ENCODE peak calls at places on chromosomes 5 and 9, in eight cellular contexts. T, I, U, D, L, X, E and C are unnamed samples.

GRCh38 chr5:37836173-37837100 is 3.4 kb downstream of the GDNF start:
- DNase-seq in D (no peak), U (no peak), I (no peak), X (no peak), E (peak), T (no peak), L (peak), C (no peak)

GRCh38 chr9:83707518-83707767 is 315 bp downstream of the UBQLN1 start:
- DNase-seq in L (no peak), D (no peak), T (no peak), U (peak), I (no peak), X (no peak), E (no peak), C (no peak)

GRCh38 chr9:124447297-124447661 is 3.0 kb upstream of the ADGRD2 start:
- DNase-seq in T (no peak), U (no peak), E (no peak), X (no peak), D (no peak), L (no peak), I (no peak), C (no peak)

GRCh38 chr5:10674582-10674981 is 86.5 kb downstream of the DAP start:
- DNase-seq in X (no peak), U (no peak), T (no peak), I (no peak), D (no peak), L (no peak), E (no peak), C (no peak)

GRCh38 chr5:65126192-65126591 is 355.5 kb downstream of the ADAMTS6 start:
- DNase-seq in X (no peak), I (no peak), E (no peak), U (peak), L (no peak), D (no peak), T (no peak), C (no peak)

GRCh38 chr5:67257500-67257899 is 60.9 kb upstream of the CD180 start:
- DNase-seq in U (no peak), D (no peak), T (no peak), I (no peak), X (no peak), L (no peak), E (no peak), C (no peak)

GRCh38 chr5:176185133-176185733 is 53.0 kb upstream of the SIMC1 start:
- DNase-seq in E (no peak), X (no peak), U (no peak), L (no peak), I (no peak), T (no peak), D (no peak), C (no peak)

GRCh38 chr9:98790601-98791146 is 5.7 kb downstream of the ANKS6 start:
- DNase-seq in D (no peak), E (no peak), U (no peak), L (no peak), T (no peak), I (no peak), X (no peak), C (no peak)

GRCh38 chr9:90801507-90802289 is at the start of gene SYK:
- DNase-seq in D (peak), E (peak), T (no peak), I (peak), U (no peak), X (peak), L (no peak), C (no peak)

GRCh38 chr5:114152656-114153360 is 209.1 kb upstream of the KCNN2 start:
- DNase-seq in L (no peak), X (no peak), U (no peak), T (no peak), I (no peak), D (no peak), E (no peak), C (no peak)

GRCh38 chr5:6362846-6363245 is 15.5 kb downstream of the MED10 start:
- DNase-seq in U (no peak), X (no peak), T (no peak), E (no peak), I (no peak), L (peak), D (no peak), C (no peak)

GRCh38 chr5:122507581-122507980 is 195.5 kb downstream of the SNCAIP start:
- DNase-seq in U (peak), T (no peak), X (no peak), I (no peak), D (no peak), L (no peak), E (no peak), C (no peak)

GRCh38 chr5:54285573-54286124 is 24.7 kb downstream of the ARL15 start:
- DNase-seq in L (no peak), D (no peak), U (no peak), E (no peak), T (no peak), I (no peak), X (no peak), C (no peak)

GRCh38 chr9:133071484-133072150 is 9.8 kb downstream of the CEL start:
- DNase-seq in L (no peak), X (no peak), E (no peak), D (no peak), I (peak), T (no peak), U (no peak), C (no peak)

GRCh38 chr9:111743275-111743674 is 51.5 kb downstream of the SHOC1 start:
- DNase-seq in L (no peak), D (no peak), X (no peak), I (no peak), E (no peak), T (no peak), U (peak), C (no peak)

GRCh38 chr5:74241751-74242140 is 398.8 kb downstream of the ENC1 start:
- DNase-seq in T (no peak), U (no peak), D (no peak), L (no peak), X (no peak), I (no peak), E (no peak), C (no peak)

GRCh38 chr5:149959406-149960236 is 937 bp upstream of the SLC26A2 start:
- DNase-seq in L (peak), T (peak), U (peak), I (no peak), D (no peak), E (peak), X (no peak), C (peak)

GRCh38 chr9:33517373-33517772 is 6.7 kb upstream of the ANKRD18B start:
- DNase-seq in L (no peak), U (peak), D (no peak), T (no peak), X (no peak), I (peak), E (peak), C (no peak)

GRCh38 chr5:34775886-34776285 is 63.1 kb upstream of the TTC23L start:
- DNase-seq in L (no peak), U (no peak), I (no peak), E (no peak), T (no peak), X (no peak), D (no peak), C (no peak)

GRCh38 chr5:133356386-133357331 is 255.7 kb downstream of the FSTL4 start:
- DNase-seq in X (no peak), T (no peak), L (peak), E (no peak), U (no peak), I (no peak), D (no peak), C (no peak)

GRCh38 chr9:90872835-90873294 is 71.2 kb downstream of the SYK start:
- DNase-seq in L (no peak), X (no peak), D (no peak), U (no peak), I (no peak), E (no peak), T (no peak), C (no peak)

GRCh38 chr5:122129332-122129731 is at the start of gene ZNF474:
- DNase-seq in L (no peak), T (no peak), X (peak), E (peak), D (no peak), I (peak), U (peak), C (no peak)

GRCh38 chr5:180138214-180138975 is 66.8 kb upstream of the RNF130 start:
- DNase-seq in L (peak), X (no peak), I (no peak), E (no peak), U (no peak), T (no peak), D (no peak), C (no peak)

GRCh38 chr9:85543196-85543595 is 198.6 kb downstream of the AGTPBP1 start:
- DNase-seq in I (no peak), U (no peak), E (no peak), T (no peak), X (no peak), L (no peak), D (no peak), C (no peak)

GRCh38 chr5:146050061-146050460 is 55.3 kb downstream of the PLAC8L1 start:
- DNase-seq in T (no peak), L (no peak), I (no peak), E (no peak), U (no peak), D (no peak), X (no peak), C (no peak)

GRCh38 chr9:35980289-35981011 is 22.5 kb upstream of the OR2S2 start:
- DNase-seq in E (no peak), X (no peak), L (no peak), U (no peak), D (no peak), I (no peak), T (no peak), C (no peak)

GRCh38 chr9:114386886-114387677 is 700 bp downstream of the AKNA start:
- DNase-seq in X (peak), U (no peak), L (no peak), I (no peak), T (no peak), E (no peak), D (peak), C (peak)

GRCh38 chr9:130426467-130426773 is 18.3 kb upstream of the ASS1 start:
- DNase-seq in D (no peak), L (no peak), U (no peak), T (no peak), E (no peak), X (no peak), I (no peak), C (no peak)

GRCh38 chr5:54722846-54723433 is 205.4 kb downstream of the SNX18 start:
- DNase-seq in D (no peak), T (no peak), E (no peak), I (no peak), L (no peak), U (peak), X (no peak), C (no peak)

GRCh38 chr9:22238809-22239684 is 207.6 kb upstream of the DMRTA1 start:
- DNase-seq in U (peak), I (no peak), L (no peak), D (no peak), E (peak), T (no peak), X (no peak), C (no peak)

GRCh38 chr9:135136991-135137390 is 49.5 kb downstream of the OLFM1 start:
- DNase-seq in L (no peak), I (no peak), U (no peak), T (no peak), D (no peak), E (no peak), X (no peak), C (no peak)
- H3K4me3 ChIP-seq in L (no peak), I (no peak), U (no peak), T (no peak), D (no peak), E (no peak), X (no peak), C (no peak)

GRCh38 chr5:140224658-140225057 is 49.7 kb downstream of the CYSTM1 start:
- DNase-seq in X (no peak), I (no peak), D (peak), U (no peak), T (no peak), L (no peak), E (no peak), C (no peak)
- H3K4me3 ChIP-seq in X (no peak), I (no peak), D (no peak), U (no peak), T (no peak), L (no peak), E (no peak), C (no peak)

GRCh38 chr5:138439537-138440225 is 824 bp downstream of the REEP2 start:
- DNase-seq in E (peak), X (no peak), L (no peak), T (no peak), D (no peak), I (no peak), U (no peak), C (no peak)
- H3K4me3 ChIP-seq in E (peak), X (peak), L (no peak), T (peak), D (peak), I (no peak), U (peak), C (peak)

GRCh38 chr5:11903121-11903613 is 1.1 kb downstream of the CTNND2 start:
- DNase-seq in X (no peak), E (peak), T (no peak), D (no peak), U (no peak), L (no peak), I (peak), C (no peak)

GRCh38 chr5:11902304-11902703 is 1.9 kb downstream of the CTNND2 start:
- DNase-seq in L (no peak), D (no peak), U (no peak), T (no peak), I (peak), E (no peak), X (no peak), C (no peak)

GRCh38 chr5:11905209-11905608 is 963 bp upstream of the CTNND2 start:
- DNase-seq in L (no peak), E (no peak), D (no peak), X (no peak), T (no peak), I (peak), U (no peak), C (no peak)

GRCh38 chr5:11904270-11904906 is at the start of gene CTNND2:
- DNase-seq in L (no peak), U (no peak), E (peak), X (no peak), D (no peak), T (no peak), I (peak), C (no peak)

GRCh38 chr5:11903614-11904269 is 504 bp downstream of the CTNND2 start:
- DNase-seq in U (no peak), I (peak), E (peak), D (no peak), T (no peak), L (no peak), X (no peak), C (no peak)
- H3K4me3 ChIP-seq in U (peak), I (peak), E (peak), D (peak), T (no peak), L (no peak), X (peak), C (no peak)

GRCh38 chr5:174724484-174725260 is at the start of gene MSX2:
- DNase-seq in E (peak), T (no peak), U (peak), D (peak), I (peak), L (no peak), X (peak), C (no peak)
- H3K4me3 ChIP-seq in E (peak), T (no peak), U (peak), D (peak), I (peak), L (no peak), X (peak), C (no peak)